ENCODE peak calls at places on chromosome 6, in four cellular contexts. T is foreskin fibroblast, W is BE2C, S is astrocyte of the spinal cord. H is an unnamed sample.

GRCh38 chr6:55826941-55827340 is 48.4 kb downstream of the BMP5 start:
- DNase-seq in T (no peak), W (no peak), S (no peak), H (no peak)

GRCh38 chr6:56046576-56046975 is 171.2 kb upstream of the BMP5 start:
- DNase-seq in T (peak; percentile 53), W (no peak), S (peak; percentile 92), H (peak; percentile 77)

GRCh38 chr6:7832904-7833752 is 77.5 kb downstream of the TXNDC5 start:
- DNase-seq in T (no peak), W (no peak), S (no peak), H (no peak)

GRCh38 chr6:12336121-12336971 is 46.2 kb downstream of the EDN1 start:
- DNase-seq in T (no peak), W (no peak), S (no peak), H (no peak)

GRCh38 chr6:45419574-45420082 is 41.9 kb upstream of the SUPT3H start:
- DNase-seq in T (peak; percentile 75), W (peak; percentile 38), S (peak; percentile 63), H (peak; percentile 63)

GRCh38 chr6:67606905-67607828 is 1027.9 kb upstream of the ADGRB3 start:
- DNase-seq in T (peak; percentile 71), W (peak; percentile 6), S (peak; percentile 72), H (peak; percentile 79)

GRCh38 chr6:158417760-158418098 is 105.5 kb downstream of the TULP4 start:
- DNase-seq in T (peak; percentile 86), W (no peak), S (peak; percentile 79), H (peak; percentile 85)

GRCh38 chr6:12761376-12762115 is 45.0 kb downstream of the PHACTR1 start:
- DNase-seq in T (peak; percentile 96), W (no peak), S (peak; percentile 34), H (peak; percentile 11)

GRCh38 chr6:131062245-131063027 is 609 bp downstream of the EPB41L2 start:
- DNase-seq in T (peak; percentile 60), W (peak; percentile 13), S (no peak), H (no peak)

GRCh38 chr6:13360671-13361540 is 32.6 kb upstream of the TBC1D7 start:
- DNase-seq in T (no peak), W (no peak), S (no peak), H (peak; percentile 32)

GRCh38 chr6:41706876-41707564 is 28.4 kb downstream of the TFEB start:
- DNase-seq in T (peak; percentile 89), W (peak; percentile 40), S (peak; percentile 15), H (peak; percentile 76)

GRCh38 chr6:85641916-85642773 is 541 bp downstream of the SYNCRIP start:
- DNase-seq in T (peak; percentile 65), W (peak; percentile 69), S (peak; percentile 37), H (peak; percentile 65)

GRCh38 chr6:82617648-82618047 is 254.0 kb downstream of the TPBG start:
- DNase-seq in T (no peak), W (no peak), S (peak; percentile 15), H (no peak)

DNA sequence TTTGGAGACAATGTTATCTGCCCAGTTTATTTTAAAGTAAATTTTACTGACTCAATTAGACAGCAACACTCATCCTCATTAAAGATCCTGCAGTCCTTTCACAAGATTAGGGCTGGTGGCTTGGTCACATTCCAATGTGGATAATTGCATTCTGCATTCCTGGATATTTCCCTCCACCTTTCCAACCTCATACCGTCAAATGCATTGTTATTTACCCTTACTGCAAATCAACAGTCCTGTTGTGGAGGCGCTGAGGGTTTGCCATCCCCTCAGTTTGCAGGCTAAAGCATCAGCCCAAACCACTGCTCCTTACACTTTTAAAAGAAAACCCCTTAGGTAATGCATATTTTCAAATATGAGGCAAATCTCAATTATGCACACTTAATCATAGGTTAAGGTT is 5.4 kb downstream of the CITED2 start:
- DNase-seq in T (no peak), W (no peak), S (no peak), H (peak; percentile 30)
- H3K4me3 ChIP-seq in T (no peak overlapping the region), W (no peak overlapping the region), S (no peak overlapping the region), H (no peak overlapping the region)

GRCh38 chr6:26550250-26550993 is 12.3 kb downstream of the HMGN4 start:
- DNase-seq in T (peak; percentile 85), W (peak; percentile 84), S (peak; percentile 57), H (peak; percentile 54)
- TF ChIP-seq CTCF in T (no peak), W (no peak), S (no peak), H (peak; percentile 17)

DNA sequence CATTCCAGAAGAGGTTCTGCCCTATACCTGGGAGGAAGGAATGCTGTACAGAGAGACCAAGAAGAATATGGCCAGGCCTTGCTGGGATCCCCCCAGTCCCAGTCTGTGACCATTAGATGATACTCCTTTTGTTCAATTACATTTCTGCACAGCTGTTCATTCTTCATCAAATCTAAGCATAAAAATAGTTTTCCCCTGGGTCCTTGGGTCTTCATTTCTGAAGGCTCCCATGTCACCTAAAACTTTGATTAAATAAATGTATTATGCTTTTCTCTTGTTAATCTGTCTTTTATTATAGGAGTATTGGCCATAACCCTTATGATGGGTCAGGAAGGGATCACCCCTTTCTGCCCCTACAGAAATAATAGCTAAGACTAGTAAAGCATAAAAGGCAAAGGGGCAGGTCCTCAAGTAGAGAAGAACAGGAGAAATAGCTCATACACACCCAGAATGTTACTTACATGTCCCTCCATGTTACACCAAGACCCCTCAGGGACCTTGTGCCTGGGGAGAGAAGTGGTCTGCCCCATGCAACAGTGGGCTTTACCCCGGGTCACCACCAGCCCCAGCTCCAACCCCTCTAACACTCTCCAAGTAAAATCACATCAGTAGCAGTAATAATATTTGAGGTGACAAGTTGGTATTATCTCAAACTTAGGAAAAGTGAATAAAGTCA is 2.1 kb upstream of the LTA start:
- DNase-seq in T (no peak), W (no peak), S (no peak), H (no peak)
- H3K4me3 ChIP-seq in T (no peak overlapping the region), W (no peak overlapping the region), S (no peak overlapping the region), H (no peak overlapping the region)

GRCh38 chr6:3991941-3992340 is 87.0 kb downstream of the FAM217A start:
- DNase-seq in T (no peak), W (no peak), S (no peak), H (no peak)

GRCh38 chr6:3986241-3986640 is 92.7 kb downstream of the FAM217A start:
- DNase-seq in T (no peak), W (no peak), S (no peak), H (no peak)

GRCh38 chr6:3987576-3987975 is 91.4 kb downstream of the FAM217A start:
- DNase-seq in T (no peak), W (no peak), S (no peak), H (no peak)

GRCh38 chr6:3987072-3987471 is 91.9 kb downstream of the FAM217A start:
- DNase-seq in T (peak; percentile 41), W (no peak), S (peak; percentile 43), H (peak; percentile 45)

DNA sequence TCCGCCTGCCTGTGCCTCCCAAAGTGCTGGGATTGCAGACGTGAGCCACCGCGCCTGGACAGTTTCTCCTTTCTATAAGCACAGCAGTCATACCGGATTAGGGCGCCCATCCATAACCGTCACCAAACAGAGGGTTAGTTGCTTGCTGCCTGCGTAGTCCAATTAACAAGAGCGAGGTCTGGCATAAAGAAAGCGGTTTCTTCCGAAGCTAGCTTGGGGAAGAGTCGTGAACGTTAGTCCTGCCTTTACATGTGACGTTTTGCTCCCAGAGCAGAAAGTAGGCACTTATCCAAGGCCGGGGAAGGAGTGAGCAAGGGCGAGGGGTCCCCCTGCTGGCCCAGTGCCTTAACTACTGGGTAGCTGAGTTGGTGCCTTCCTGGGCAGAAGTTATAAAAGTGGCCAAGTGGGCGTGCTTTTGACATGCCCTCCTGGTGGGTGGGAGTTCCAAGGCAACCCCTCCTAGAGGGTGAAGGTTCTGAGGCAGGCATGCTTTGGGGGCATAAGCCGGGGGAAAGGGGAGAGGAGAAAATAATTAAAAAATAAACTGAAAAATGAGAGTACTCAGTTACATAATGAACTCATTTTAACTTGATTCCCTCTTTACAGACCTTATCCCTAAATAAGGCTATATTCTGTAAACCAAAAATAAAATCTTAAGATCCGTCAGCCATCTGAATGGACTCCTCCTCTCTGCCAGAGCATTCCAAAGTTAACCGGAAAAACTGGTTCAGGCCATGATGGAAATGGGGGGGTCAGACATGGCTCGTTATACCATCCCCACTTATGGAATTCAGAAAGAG is 88.0 kb downstream of the FAM217A start:
- DNase-seq in T (peak; percentile 94), W (peak; percentile 89), S (peak; percentile 89), H (peak; percentile 94)
- TF ChIP-seq CTCF in T (peak; percentile 97), W (peak; percentile 95), S (peak; percentile 95), H (peak; percentile 98)

GRCh38 chr6:113858605-113859348 is 1.6 kb downstream of the MARCKS start:
- DNase-seq in T (peak; percentile 97), W (peak; percentile 94), S (peak; percentile 90), H (peak; percentile 93)
- H3K4me3 ChIP-seq in T (peak overlapping the region; percentile 96), W (peak overlapping the region; percentile 90), S (peak overlapping the region; percentile 98), H (peak overlapping the region; percentile 99)

GRCh38 chr6:169520104-169520503 is 181.7 kb downstream of the WDR27 start:
- DNase-seq in T (peak; percentile 78), W (no peak), S (peak; percentile 62), H (peak; percentile 77)
- TF ChIP-seq CTCF in T (peak; percentile 61), W (no peak), S (peak; percentile 60), H (peak; percentile 75)

H was measured in choroid plexus epithelial cell.